ENCODE peak calls at places on chromosomes 13 and 19, in seven cellular contexts. F is HCT116, V is H1, C is HepG2, R is SK-N-SH, B is K562, N is GM12878. S is an unnamed sample.

GRCh38 chr19:38193445-38193844 is 30.6 kb downstream of the DPF1 start:
- DNase-seq in F (no peak), V (no peak), C (no peak), R (no peak), B (no peak), N (no peak), S (no peak)

GRCh38 chr19:51002542-51003311 is 1.3 kb upstream of the KLK8 start:
- DNase-seq in F (peak; percentile 99), V (peak; percentile 79), C (no peak), R (peak; percentile 41), B (peak; percentile 97), N (no peak), S (no peak)

GRCh38 chr13:23679214-23679613 is 109.0 kb downstream of the TNFRSF19 start:
- DNase-seq in F (no peak), V (no peak), C (no peak), R (no peak), B (no peak), N (no peak), S (no peak)

GRCh38 chr13:107866007-107866665 is 349.2 kb downstream of the LIG4 start:
- DNase-seq in F (no peak), V (no peak), C (no peak), R (peak; percentile 77), B (peak; percentile 63), N (no peak), S (peak; percentile 52)

GRCh38 chr19:53272044-53272443 is 4.5 kb upstream of the VN1R4 start:
- DNase-seq in F (no peak), V (no peak), C (no peak), R (no peak), B (no peak), N (no peak), S (no peak)

GRCh38 chr19:42433503-42434260 is 6.5 kb upstream of the LIPE start:
- DNase-seq in F (no peak), V (no peak), C (peak; percentile 95), R (no peak), B (peak; percentile 88), N (no peak), S (peak; percentile 63)

GRCh38 chr13:29924482-29924884 is 74.1 kb upstream of the UBL3 start:
- DNase-seq in F (no peak), V (no peak), C (peak; percentile 44), R (no peak), B (no peak), N (no peak), S (no peak)

GRCh38 chr13:107680115-107680514 is 535.2 kb downstream of the LIG4 start:
- DNase-seq in F (no peak), V (no peak), C (no peak), R (peak; percentile 27), B (no peak), N (no peak), S (peak; percentile 4)

GRCh38 chr13:99199541-99200432 is 867 bp upstream of the UBAC2 start:
- DNase-seq in F (no peak), V (no peak), C (no peak), R (no peak), B (no peak), N (no peak), S (peak; percentile 39)

GRCh38 chr13:24802074-24802473 is 38.1 kb downstream of the RNF17 start:
- DNase-seq in F (no peak), V (no peak), C (no peak), R (no peak), B (peak; percentile 1), N (no peak), S (no peak)

GRCh38 chr19:45200614-45201013 is 22.0 kb downstream of the BLOC1S3 start:
- DNase-seq in F (no peak), V (no peak), C (peak; percentile 62), R (no peak), B (peak; percentile 73), N (no peak), S (peak; percentile 73)

GRCh38 chr19:7099597-7099921 is 30.1 kb downstream of the ZNF557 start:
- DNase-seq in F (no peak), V (peak; percentile 71), C (no peak), R (no peak), B (no peak), N (no peak), S (no peak)

GRCh38 chr19:41352609-41353465 is 885 bp downstream of the TGFB1 start:
- DNase-seq in F (no peak), V (no peak), C (peak; percentile 54), R (peak; percentile 79), B (peak; percentile 81), N (no peak), S (peak; percentile 69)

GRCh38 chr13:21033866-21034601 is 27.4 kb downstream of the LATS2 start:
- DNase-seq in F (no peak), V (no peak), C (no peak), R (no peak), B (no peak), N (no peak), S (no peak)

GRCh38 chr13:33487575-33488243 is 202.2 kb upstream of the STARD13 start:
- DNase-seq in F (no peak), V (no peak), C (peak; percentile 10), R (no peak), B (peak; percentile 2), N (peak; percentile 27), S (peak; percentile 31)

GRCh38 chr13:113297370-113297871 is 382 bp downstream of the LAMP1 start:
- DNase-seq in F (no peak), V (no peak), C (no peak), R (no peak), B (peak; percentile 40), N (no peak), S (peak; percentile 28)
- TF ChIP-seq POLR2AphosphoS5 in F (no peak), V (no peak), C (no peak), R (no peak), B (no peak), N (peak; percentile 84), S (no peak)

GRCh38 chr19:290539-291521 is at the start of gene PLPP2:
- DNase-seq in F (no peak), V (peak; percentile 85), C (no peak), R (peak; percentile 76), B (no peak), N (no peak), S (no peak)

GRCh38 chr19:292281-292884 is 1.2 kb upstream of the PLPP2 start:
- DNase-seq in F (no peak), V (no peak), C (no peak), R (peak; percentile 42), B (no peak), N (no peak), S (no peak)

GRCh38 chr19:292951-293350 is 1.7 kb upstream of the PLPP2 start:
- DNase-seq in F (no peak), V (no peak), C (no peak), R (peak; percentile 30), B (no peak), N (no peak), S (no peak)

GRCh38 chr19:289651-290538 is 1.3 kb downstream of the PLPP2 start:
- DNase-seq in F (peak; percentile 74), V (peak; percentile 71), C (peak; percentile 42), R (peak; percentile 27), B (peak; percentile 56), N (no peak), S (peak; percentile 35)

DNA sequence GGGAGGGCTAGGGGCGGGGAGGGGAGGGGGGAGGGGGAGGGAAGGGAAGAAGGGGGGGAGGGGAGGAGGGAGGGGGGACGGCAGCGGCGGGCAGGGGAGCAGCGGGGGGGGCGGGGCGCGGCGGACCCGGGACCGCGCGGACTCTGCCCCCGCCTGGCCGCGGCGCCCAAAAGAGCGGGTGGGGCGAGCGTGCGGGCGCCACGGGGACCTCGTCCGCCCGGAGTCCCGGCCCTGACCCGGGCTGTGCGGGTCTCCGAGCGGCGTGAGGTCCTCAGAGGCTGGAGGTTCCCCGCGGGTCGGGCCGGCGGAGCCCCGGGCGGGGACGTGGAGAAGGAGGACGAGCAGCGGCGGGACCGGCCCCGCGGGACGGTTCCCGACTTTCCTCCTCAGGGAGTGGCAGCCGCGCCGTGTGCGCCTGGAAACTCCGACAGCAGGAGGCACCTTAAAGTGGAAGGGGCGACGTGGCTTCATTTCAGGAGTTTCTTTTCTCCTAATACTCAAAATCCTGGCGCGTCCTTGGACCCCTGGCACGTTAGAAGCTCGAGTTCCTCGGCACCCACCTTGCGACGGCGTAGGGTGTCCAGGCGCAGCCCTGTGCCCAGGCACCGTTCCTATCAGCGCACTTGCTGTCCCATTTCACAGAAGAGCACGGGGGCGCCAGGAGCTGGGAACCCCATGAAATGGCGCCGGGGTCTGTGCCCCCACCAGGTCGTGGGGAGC is 518 bp upstream of the PLPP2 start:
- DNase-seq in F (no peak), V (no peak), C (no peak), R (peak; percentile 77), B (no peak), N (no peak), S (no peak)
- H3K27me3 ChIP-seq in F (no peaks in the 10 kb centered on the region), V (no peaks in the 10 kb centered on the region), C (peaks cover 36% of the 10 kb centered on the region), R (no peaks in the 10 kb centered on the region), B (peaks cover 5% of the 10 kb centered on the region), N (peaks cover 6% of the 10 kb centered on the region), S (peaks cover 16% of the 10 kb centered on the region)

GRCh38 chr19:56476093-56476492 is 1.1 kb downstream of the ZNF667 start:
- DNase-seq in F (no peak), V (no peak), C (no peak), R (no peak), B (no peak), N (no peak), S (no peak)
- H3K9ac ChIP-seq in F (no peak overlapping the region), V (no peak overlapping the region), C (no peak overlapping the region), R (peak overlapping the region; percentile 80), B (no peak overlapping the region), N (no peak overlapping the region), S (no peak overlapping the region)

GRCh38 chr13:42039946-42040729 is 8.3 kb upstream of the DGKH start:
- DNase-seq in F (peak; percentile 35), V (no peak), C (no peak), R (peak; percentile 99), B (peak; percentile 83), N (peak; percentile 25), S (peak; percentile 83)

GRCh38 chr13:42040730-42041016 is 7.8 kb upstream of the DGKH start:
- DNase-seq in F (no peak), V (no peak), C (no peak), R (no peak), B (no peak), N (no peak), S (no peak)

GRCh38 chr13:42039457-42039945 is 8.9 kb upstream of the DGKH start:
- DNase-seq in F (peak; percentile 10), V (no peak), C (no peak), R (peak; percentile 24), B (peak; percentile 30), N (peak; percentile 21), S (no peak)

GRCh38 chr13:42041684-42042035 is 6.8 kb upstream of the DGKH start:
- DNase-seq in F (no peak), V (no peak), C (no peak), R (peak; percentile 75), B (peak; percentile 67), N (peak; percentile 36), S (no peak)

DNA sequence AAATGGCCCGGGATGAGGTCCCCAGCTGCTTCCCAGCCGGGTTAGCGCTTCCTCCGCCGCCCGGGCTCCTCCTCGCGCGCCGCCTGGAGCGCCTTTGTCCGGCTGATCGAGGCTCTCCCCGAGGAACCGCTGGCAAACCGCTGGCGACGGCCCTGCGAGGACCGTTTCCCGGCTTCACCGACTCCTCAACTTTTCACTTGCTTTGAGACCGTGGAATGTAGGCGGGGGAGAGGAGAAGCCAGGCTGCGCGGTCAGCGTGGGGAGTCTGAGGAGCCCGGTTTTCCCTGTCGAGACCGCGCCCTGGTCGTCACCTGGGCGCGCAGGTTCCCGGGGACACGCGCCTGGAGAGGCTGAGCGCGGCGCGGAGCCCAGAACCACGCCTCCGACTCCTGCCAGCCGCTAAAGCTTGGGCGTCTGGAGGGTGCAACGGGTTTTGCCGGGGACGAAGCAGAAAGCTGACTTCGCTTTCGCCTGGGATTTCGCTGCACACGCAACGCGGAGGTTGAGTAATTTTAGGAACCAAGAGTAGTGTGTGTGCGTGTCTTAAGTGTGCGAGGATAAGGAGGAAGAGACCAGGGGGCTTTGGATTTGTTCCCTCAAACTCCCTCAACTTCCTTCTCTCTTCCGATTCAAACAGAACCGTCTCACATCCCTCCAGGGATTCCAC is 7.3 kb upstream of the DGKH start:
- DNase-seq in F (peak; percentile 38), V (no peak), C (no peak), R (peak; percentile 76), B (peak; percentile 55), N (peak; percentile 11), S (peak; percentile 56)
- TF ChIP-seq POLR2AphosphoS5 in F (no peak), V (no peak), C (no peak), R (no peak), B (no peak), N (peak; percentile 74), S (peak; percentile 5)

S was measured in endothelial cell of umbilical vein.